ENCODE peak calls at places on chromosome 21, in ten cellular contexts. Z is heart left ventricle; F is activated CD8-positive, alpha-beta memory T cell treated with anti-CD3 and anti-CD28 coated beads for 24 hours; S is astrocyte; N is COR-L47; I is MCF 10A; J is OCI-M1; C is foreskin fibroblast; L is mesothelial cell of epicardium; D is SJSA1. M is an unnamed sample.

GRCh38 chr21:35204850-35205564 is 155.9 kb upstream of the RUNX1 start:
- DNase-seq in L (peak; percentile 56), C (peak; percentile 85), Z (peak; percentile 85), D (peak; percentile 58), S (peak; percentile 95), J (peak; percentile 88), N (no peak), I (no peak), F (peak; percentile 72), M (no peak)

GRCh38 chr21:34967509-34968289 is 81.4 kb downstream of the RUNX1 start:
- DNase-seq in J (no peak), F (peak; percentile 72), S (no peak), N (no peak), I (peak; percentile 21), C (peak; percentile 31), Z (no peak), L (no peak), D (peak; percentile 47), M (no peak)

GRCh38 chr21:42688841-42689371 is 35.5 kb downstream of the PDE9A start:
- DNase-seq in Z (no peak), C (no peak), F (no peak), I (no peak), J (peak; percentile 25), D (no peak), L (no peak), S (no peak), N (no peak), M (no peak)

GRCh38 chr21:36994501-36995189 is 11.9 kb upstream of the RIPPLY3 start:
- DNase-seq in S (peak; percentile 15), C (no peak), D (no peak), L (no peak), J (no peak), I (no peak), Z (no peak), F (no peak), N (no peak), M (no peak)

GRCh38 chr21:41168391-41169257 is 664 bp downstream of the BACE2 start:
- DNase-seq in D (no peak), F (no peak), Z (peak; percentile 56), L (peak; percentile 62), N (peak; percentile 20), C (peak; percentile 38), J (peak; percentile 5), S (peak; percentile 72), I (peak; percentile 52), M (no peak)

GRCh38 chr21:15826147-15826780 is 96.5 kb downstream of the USP25 start:
- DNase-seq in I (peak; percentile 83), Z (no peak), C (no peak), D (no peak), S (peak; percentile 35), N (peak; percentile 18), F (no peak), L (no peak), J (peak; percentile 70), M (no peak)

GRCh38 chr21:39189857-39190604 is 6.8 kb upstream of the PSMG1 start:
- DNase-seq in D (no peak), S (peak; percentile 52), L (no peak), N (no peak), F (no peak), C (peak; percentile 21), I (no peak), Z (no peak), J (no peak), M (peak; percentile 11)

GRCh38 chr21:43306391-43306790 is 120.5 kb downstream of the SIK1 start:
- DNase-seq in L (no peak), N (no peak), J (no peak), Z (no peak), S (no peak), C (no peak), F (no peak), D (no peak), I (no peak), M (no peak)

GRCh38 chr21:37974081-37974480 is 57.8 kb upstream of the KCNJ6 start:
- DNase-seq in L (no peak), F (no peak), D (peak; percentile 53), S (peak; percentile 67), I (peak; percentile 70), Z (no peak), N (no peak), C (no peak), J (no peak), M (no peak)

GRCh38 chr21:36565616-36566015 is 85.7 kb upstream of the CLDN14 start:
- DNase-seq in N (no peak), I (no peak), Z (no peak), L (no peak), F (no peak), J (no peak), D (no peak), S (no peak), C (no peak), M (no peak)

GRCh38 chr21:41897690-41898089 is 18.5 kb upstream of the PRDM15 start:
- DNase-seq in I (no peak), S (no peak), C (no peak), Z (no peak), D (no peak), L (no peak), J (no peak), N (peak; percentile 11), F (no peak), M (no peak)

GRCh38 chr21:36743446-36743845 is 44.5 kb downstream of the SIM2 start:
- DNase-seq in L (no peak), I (no peak), C (no peak), F (no peak), N (no peak), D (no peak), S (no peak), J (no peak), Z (no peak), M (no peak)

GRCh38 chr21:26389971-26390641 is 183.0 kb downstream of the CYYR1 start:
- DNase-seq in J (peak; percentile 38), F (no peak), N (no peak), S (peak; percentile 66), D (peak; percentile 60), C (peak; percentile 81), L (no peak), I (peak; percentile 75), Z (no peak), M (peak; percentile 89)

GRCh38 chr21:45523411-45524101 is 18.7 kb downstream of the SLC19A1 start:
- DNase-seq in Z (no peak), S (no peak), C (no peak), D (no peak), L (no peak), J (no peak), I (no peak), N (no peak), F (peak; percentile 54), M (no peak)

GRCh38 chr21:33908760-33909159 is 6.8 kb downstream of the ATP5PO start:
- DNase-seq in C (no peak), D (no peak), N (no peak), F (no peak), Z (no peak), L (no peak), S (no peak), J (no peak), I (no peak), M (no peak)

GRCh38 chr21:38596264-38597042 is 98.2 kb upstream of the ERG start:
- DNase-seq in F (no peak), I (no peak), L (no peak), N (no peak), S (peak; percentile 16), J (no peak), Z (no peak), C (no peak), D (no peak), M (no peak)

GRCh38 chr21:37128069-37128468 is 55.0 kb downstream of the TTC3 start:
- DNase-seq in I (no peak), J (no peak), D (no peak), Z (no peak), S (peak; percentile 44), N (no peak), F (no peak), L (no peak), C (no peak), M (no peak)

GRCh38 chr21:34974162-34974981 is 74.7 kb downstream of the RUNX1 start:
- DNase-seq in L (no peak), J (no peak), S (no peak), F (peak; percentile 83), I (no peak), N (no peak), D (peak; percentile 39), C (no peak), Z (no peak), M (no peak)

GRCh38 chr21:36909901-36910561 is 56.4 kb downstream of the HLCS start:
- DNase-seq in Z (no peak), S (peak; percentile 99), C (peak; percentile 87), D (peak; percentile 92), F (no peak), N (no peak), J (no peak), I (peak; percentile 92), L (no peak), M (peak; percentile 97)

GRCh38 chr21:15706686-15707085 is 23.1 kb upstream of the USP25 start:
- DNase-seq in N (no peak), I (peak; percentile 75), F (no peak), S (peak; percentile 99), D (peak; percentile 70), C (peak; percentile 94), Z (no peak), J (no peak), L (no peak), M (peak; percentile 95)

GRCh38 chr21:46284077-46284644 is 1.2 kb downstream of the MCM3AP start:
- DNase-seq in Z (no peak), S (no peak), L (no peak), D (no peak), F (no peak), C (no peak), J (no peak), N (no peak), I (no peak), M (no peak)

GRCh38 chr21:31108969-31109368 is 70.7 kb upstream of the KRTAP19-8 start:
- DNase-seq in S (no peak), C (no peak), D (peak; percentile 27), N (no peak), J (no peak), Z (no peak), L (no peak), I (peak; percentile 4), F (no peak), M (no peak)

GRCh38 chr21:41698071-41698470 is 68.8 kb downstream of the RIPK4 start:
- DNase-seq in F (no peak), Z (no peak), L (no peak), D (no peak), S (no peak), I (no peak), J (no peak), N (no peak), C (no peak), M (no peak)

GRCh38 chr21:27555996-27556395 is 589.1 kb upstream of the ADAMTS5 start:
- DNase-seq in D (no peak), S (peak; percentile 38), N (no peak), C (no peak), J (no peak), L (no peak), F (no peak), Z (no peak), I (no peak), M (no peak)

GRCh38 chr21:45164124-45164511 is 89.7 kb downstream of the ADARB1 start:
- DNase-seq in C (peak; percentile 8), S (no peak), F (peak; percentile 37), Z (no peak), N (no peak), J (no peak), D (no peak), L (no peak), I (no peak), M (no peak)

GRCh38 chr21:41663805-41664788 is 102.8 kb downstream of the RIPK4 start:
- DNase-seq in F (no peak), Z (no peak), C (peak; percentile 21), J (no peak), N (no peak), L (no peak), S (no peak), D (peak; percentile 20), I (peak; percentile 33), M (no peak)

GRCh38 chr21:45416619-45417018 is 11.7 kb downstream of the COL18A1 start:
- DNase-seq in C (no peak), N (no peak), Z (no peak), F (no peak), J (no peak), S (no peak), D (no peak), L (no peak), I (no peak), M (no peak)

GRCh38 chr21:42474982-42475381 is 21.0 kb downstream of the RSPH1 start:
- DNase-seq in J (no peak), C (peak; percentile 14), I (no peak), Z (no peak), D (no peak), S (no peak), F (peak; percentile 17), N (no peak), L (no peak), M (no peak)

M was measured in HS-5.